ENCODE peak calls at places on chromosomes 11 and 22, in six cellular contexts. P is fibroblast of mammary gland, C is AG04450, U is choroid plexus epithelial cell, V is brain microvascular endothelial cell, S is coronary artery. B is an unnamed sample.

GRCh38 chr22:30507670-30508069 is 2.2 kb upstream of the SEC14L4 start:
- DNase-seq in S (no peak), V (no peak), U (no peak), P (no peak), C (no peak), B (no peak)

GRCh38 chr22:28808716-28809355 is 8.5 kb upstream of the XBP1 start:
- DNase-seq in P (no peak), S (no peak), C (no peak), V (no peak), U (no peak), B (no peak)

GRCh38 chr22:43711681-43712080 is 100.4 kb downstream of the EFCAB6 start:
- DNase-seq in S (no peak), V (no peak), U (no peak), P (no peak), C (no peak), B (no peak)

GRCh38 chr11:34524696-34525095 is 11.1 kb upstream of the ELF5 start:
- DNase-seq in U (no peak), P (no peak), S (no peak), C (no peak), V (no peak), B (no peak)

GRCh38 chr11:19232910-19233503 is 7.7 kb downstream of the E2F8 start:
- DNase-seq in P (peak), S (no peak), V (peak), C (peak), U (peak), B (peak)

GRCh38 chr22:25085930-25086901 is 113.4 kb upstream of the CRYBB3 start:
- DNase-seq in P (no peak), V (no peak), C (no peak), U (no peak), S (peak), B (no peak)

GRCh38 chr11:57597971-57598830 is 716 bp downstream of the SERPING1 start:
- DNase-seq in U (peak), V (no peak), C (no peak), P (peak), S (peak), B (no peak)

GRCh38 chr11:44005076-44005800 is 42.5 kb upstream of the ACCSL start:
- DNase-seq in P (no peak), V (no peak), S (peak), U (no peak), C (no peak), B (no peak)

GRCh38 chr22:23288301-23289129 is 108.2 kb downstream of the BCR start:
- DNase-seq in V (no peak), U (no peak), S (no peak), C (no peak), P (no peak), B (no peak)

GRCh38 chr11:71301046-71301857 is 48.9 kb upstream of the SHANK2 start:
- DNase-seq in S (peak), V (no peak), C (no peak), U (no peak), P (no peak), B (no peak)

GRCh38 chr22:50114221-50114981 is 24.6 kb downstream of the MOV10L1 start:
- DNase-seq in V (peak), C (peak), U (peak), S (no peak), P (peak), B (peak)

GRCh38 chr22:26672060-26672471 is 14.7 kb downstream of the MIAT start:
- DNase-seq in C (no peak), V (no peak), P (no peak), U (no peak), S (peak), B (no peak)

GRCh38 chr11:83656931-83657330 is 370.8 kb upstream of the CCDC90B start:
- DNase-seq in S (no peak), V (peak), U (no peak), C (no peak), P (no peak), B (no peak)

GRCh38 chr11:109264128-109264527 is 157.9 kb upstream of the C11orf87 start:
- DNase-seq in P (no peak), C (no peak), S (no peak), V (no peak), U (no peak), B (no peak)

GRCh38 chr11:104668797-104669463 is 229.3 kb downstream of the CASP12 start:
- DNase-seq in P (peak), U (peak), V (peak), S (no peak), C (peak), B (peak)

GRCh38 chr11:111298466-111299110 is at the start of gene POU2AF3:
- DNase-seq in C (no peak), U (no peak), V (no peak), S (no peak), P (no peak), B (no peak)

GRCh38 chr11:72918825-72919224 is 104.6 kb downstream of the ATG16L2 start:
- DNase-seq in C (no peak), V (no peak), P (peak), S (no peak), U (no peak), B (no peak)

GRCh38 chr22:50672471-50673230 is at the start of gene SHANK3:
- DNase-seq in U (no peak), P (no peak), S (peak), V (no peak), C (no peak), B (no peak)

GRCh38 chr11:117574551-117574950 is 222.5 kb downstream of the DSCAML1 start:
- DNase-seq in V (no peak), P (no peak), C (no peak), U (no peak), S (no peak), B (no peak)

GRCh38 chr22:36585841-36586240 is 56.9 kb upstream of the EIF3D start:
- DNase-seq in P (no peak), S (no peak), V (no peak), U (no peak), C (no peak), B (peak)

GRCh38 chr22:49590851-49591445 is 236.7 kb downstream of the BRD1 start:
- DNase-seq in V (no peak), U (no peak), C (no peak), S (no peak), P (no peak), B (no peak)

GRCh38 chr22:39518996-39519680 is 1.2 kb upstream of the ATF4 start:
- DNase-seq in S (peak), V (peak), P (peak), C (no peak), U (peak), B (no peak)

GRCh38 chr11:132866783-132867545 is 665.3 kb downstream of the OPCML start:
- DNase-seq in C (no peak), P (no peak), S (no peak), V (peak), U (peak), B (peak)

GRCh38 chr11:122893131-122893530 is 10.6 kb downstream of the JHY start:
- DNase-seq in C (no peak), V (no peak), S (no peak), P (peak), U (no peak), B (peak)

GRCh38 chr11:269146-269890 is 8.9 kb upstream of the NLRP6 start:
- DNase-seq in S (no peak), P (peak), V (no peak), U (peak), C (no peak), B (peak)
- TF ChIP-seq CTCF in S (no peak), P (no peak), V (no peak), U (no peak), C (no peak), B (peak)

DNA sequence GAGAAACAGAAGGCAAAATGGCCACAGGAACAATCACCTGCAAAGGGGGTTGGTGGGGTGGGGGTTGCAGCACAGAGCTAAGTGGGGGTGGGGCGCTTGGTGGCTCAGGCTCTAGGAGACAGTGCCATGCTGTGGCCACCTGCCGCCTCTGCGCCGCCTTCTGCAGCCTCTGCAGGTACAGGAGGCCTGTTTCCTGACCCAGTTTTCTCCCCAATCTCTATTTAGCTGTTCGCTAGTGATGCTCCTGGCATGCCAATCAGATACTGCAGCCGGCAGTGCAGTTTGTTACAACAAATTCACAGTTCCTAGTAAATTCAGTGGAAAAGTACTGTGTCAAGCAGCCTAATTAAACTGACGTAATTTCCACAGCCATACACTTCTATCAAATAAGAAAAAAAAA is 106.4 kb downstream of the SERGEF start:
- DNase-seq in P (no peak), C (no peak), S (no peak), V (no peak), U (no peak), B (peak)
- TF ChIP-seq CTCF in P (no peak), C (no peak), S (no peak), V (peak), U (peak), B (peak)

GRCh38 chr11:6621711-6622211 is 2.5 kb upstream of the TPP1 start:
- DNase-seq in V (no peak), P (no peak), S (no peak), C (no peak), U (no peak), B (no peak)

GRCh38 chr11:6619021-6619745 is at the start of gene TPP1:
- DNase-seq in U (peak), C (peak), S (peak), P (peak), V (peak), B (peak)

GRCh38 chr11:6623391-6624363 is 4.5 kb upstream of the TPP1 start:
- DNase-seq in P (no peak), U (no peak), S (no peak), V (no peak), C (no peak), B (no peak)

GRCh38 chr11:6625156-6625831 is 6.1 kb upstream of the TPP1 start:
- DNase-seq in V (no peak), P (no peak), U (no peak), C (no peak), S (no peak), B (no peak)

GRCh38 chr11:6622261-6623171 is 3.3 kb upstream of the TPP1 start:
- DNase-seq in C (no peak), U (no peak), S (no peak), P (peak), V (no peak), B (peak)
- TF ChIP-seq CTCF in C (no peak), U (peak), S (no peak), P (no peak), V (no peak), B (no peak)

GRCh38 chr11:95788921-95789505 is 569 bp downstream of the FAM76B start:
- DNase-seq in C (no peak), V (peak), P (peak), S (no peak), U (peak), B (peak)
- TF ChIP-seq CTCF in C (peak), V (peak), P (peak), S (no peak), U (peak), B (peak)

GRCh38 chr11:66467756-66468155 is 1.1 kb downstream of the PELI3 start:
- DNase-seq in S (no peak), V (no peak), C (no peak), P (no peak), U (no peak), B (no peak)

GRCh38 chr11:66468691-66469090 is 2.0 kb downstream of the PELI3 start:
- DNase-seq in C (no peak), P (no peak), U (no peak), V (no peak), S (no peak), B (no peak)

GRCh38 chr11:66466225-66467033 is at the start of gene PELI3:
- DNase-seq in V (peak), S (peak), U (peak), P (peak), C (peak), B (peak)

GRCh38 chr11:66465371-66466224 is 1.1 kb upstream of the PELI3 start:
- DNase-seq in C (no peak), S (no peak), P (no peak), U (no peak), V (no peak), B (no peak)

GRCh38 chr11:66467034-66467659 is 442 bp downstream of the PELI3 start:
- DNase-seq in P (no peak), U (peak), V (no peak), S (no peak), C (no peak), B (peak)
- TF ChIP-seq CTCF in P (no peak), U (peak), V (peak), S (no peak), C (peak), B (peak)

DNA sequence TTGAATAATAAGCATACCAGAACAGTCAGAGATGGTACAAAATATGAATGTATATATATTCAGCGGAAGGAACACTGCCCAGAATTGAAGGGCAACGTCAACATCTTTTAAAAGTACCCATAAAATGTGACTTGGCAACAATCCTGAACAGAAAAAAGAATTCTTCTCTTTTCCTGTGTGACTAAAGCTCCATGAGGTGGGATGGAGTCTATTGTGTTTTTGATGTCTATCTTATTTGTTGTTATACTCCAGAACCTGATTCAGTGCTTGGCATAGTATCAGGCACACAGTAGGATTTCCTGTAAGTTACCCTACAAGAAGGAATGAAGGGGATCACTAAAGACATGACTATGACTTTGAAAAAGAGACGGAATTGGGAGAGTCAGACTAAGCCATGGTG is 10.3 kb downstream of the LDLRAD3 start:
- DNase-seq in U (no peak), V (no peak), P (no peak), C (no peak), S (no peak), B (no peak)
- TF ChIP-seq CTCF in U (no peak), V (no peak), P (no peak), C (no peak), S (no peak), B (no peak)

GRCh38 chr22:19724927-19725661 is 1.8 kb downstream of the GP1BB start:
- DNase-seq in S (no peak), C (no peak), P (no peak), V (no peak), U (no peak), B (no peak)

GRCh38 chr22:19722915-19723164 is 499 bp upstream of the GP1BB start:
- DNase-seq in P (no peak), S (no peak), V (no peak), U (no peak), C (no peak), B (no peak)

GRCh38 chr22:19722175-19722914 is 994 bp upstream of the GP1BB start:
- DNase-seq in V (no peak), S (no peak), P (no peak), U (no peak), C (no peak), B (no peak)

GRCh38 chr22:19723165-19723989 is at the start of gene GP1BB:
- DNase-seq in V (peak), U (peak), S (no peak), C (no peak), P (no peak), B (peak)

DNA sequence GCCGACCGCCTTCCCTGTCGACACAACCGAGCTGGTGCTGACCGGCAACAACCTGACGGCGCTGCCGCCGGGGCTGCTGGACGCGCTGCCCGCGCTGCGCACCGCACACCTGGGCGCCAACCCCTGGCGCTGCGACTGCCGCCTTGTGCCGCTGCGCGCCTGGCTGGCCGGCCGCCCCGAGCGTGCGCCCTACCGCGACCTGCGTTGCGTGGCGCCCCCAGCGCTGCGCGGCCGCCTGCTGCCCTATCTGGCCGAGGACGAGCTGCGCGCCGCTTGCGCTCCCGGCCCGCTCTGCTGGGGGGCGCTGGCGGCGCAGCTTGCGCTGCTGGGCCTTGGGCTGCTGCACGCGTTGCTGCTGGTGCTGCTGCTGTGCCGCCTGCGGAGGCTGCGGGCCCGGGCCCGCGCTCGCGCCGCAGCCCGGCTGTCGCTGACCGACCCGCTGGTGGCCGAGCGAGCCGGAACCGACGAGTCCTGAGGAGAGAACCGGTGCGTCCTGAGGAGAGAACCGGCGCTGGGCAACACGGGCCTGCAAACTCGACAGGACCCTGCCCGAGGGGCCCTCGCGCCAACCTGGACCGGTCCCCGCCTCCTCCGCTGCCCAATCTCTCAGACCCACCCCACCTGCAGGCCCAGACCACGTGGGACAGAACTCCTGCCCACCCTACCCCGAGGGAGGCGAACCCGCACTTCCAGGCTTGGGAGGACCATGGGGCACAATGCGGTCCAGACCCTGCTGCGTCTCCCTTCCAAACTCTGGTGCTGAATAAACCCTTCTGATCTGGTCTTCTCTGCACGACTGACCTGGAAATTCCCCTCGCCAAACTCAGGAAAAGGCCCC is 870 bp downstream of the GP1BB start:
- DNase-seq in S (no peak), P (peak), C (no peak), U (peak), V (no peak), B (peak)
- TF ChIP-seq CTCF in S (no peak), P (no peak), C (no peak), U (no peak), V (no peak), B (no peak)

GRCh38 chr11:11621881-11622706 is at the start of gene GALNT18:
- DNase-seq in P (peak), C (peak), S (peak), V (peak), U (peak), B (peak)
- TF ChIP-seq CTCF in P (no peak), C (peak), S (peak), V (peak), U (peak), B (peak)

B was measured in epithelial cell of esophagus.